ENCODE peak calls at places on chromosomes 12 and 14, in seven cellular contexts. O, I, C, Q, W, H and G are unnamed samples.

GRCh38 chr14:69845787-69846186 is 33.4 kb upstream of the SMOC1 start:
- DNase-seq in I (no peak), O (no peak), W (no peak), C (no peak), H (no peak), Q (peak; percentile 73), G (no peak)

GRCh38 chr12:108980831-108981618 is 39.8 kb downstream of the SVOP start:
- DNase-seq in Q (no peak), O (no peak), C (no peak), W (no peak), H (no peak), I (no peak), G (peak; percentile 4)

GRCh38 chr14:50225974-50226297 is 5.4 kb downstream of the SOS2 start:
- DNase-seq in O (peak; percentile 15), W (no peak), C (no peak), I (no peak), H (peak; percentile 18), Q (no peak), G (no peak)

GRCh38 chr12:131872154-131873046 is 22.0 kb upstream of the ULK1 start:
- DNase-seq in C (no peak), O (no peak), H (no peak), Q (peak; percentile 89), I (no peak), W (peak; percentile 17), G (peak; percentile 98)

GRCh38 chr14:44626423-44626822 is 119.3 kb upstream of the FSCB start:
- DNase-seq in C (no peak), W (no peak), H (no peak), Q (no peak), O (no peak), I (no peak), G (no peak)

GRCh38 chr12:59113831-59114273 is 193.5 kb upstream of the LRIG3 start:
- DNase-seq in H (no peak), W (peak; percentile 65), C (no peak), I (peak; percentile 48), Q (peak; percentile 81), O (peak; percentile 27), G (peak; percentile 63)

GRCh38 chr14:92471919-92472318 is 41.7 kb upstream of the RIN3 start:
- DNase-seq in W (peak; percentile 33), H (no peak), I (peak; percentile 31), Q (peak; percentile 86), C (no peak), O (no peak), G (peak; percentile 95)

GRCh38 chr12:132349501-132350131 is 20.2 kb upstream of the GALNT9 start:
- DNase-seq in Q (no peak), I (no peak), C (no peak), O (no peak), W (no peak), H (no peak), G (no peak)

GRCh38 chr14:19801118-19801464 is 2.5 kb upstream of the OR4N2 start:
- DNase-seq in W (no peak), C (no peak), I (no peak), O (no peak), H (no peak), Q (no peak), G (no peak)

GRCh38 chr12:30939234-30939633 is 12.7 kb downstream of the TSPAN11 start:
- DNase-seq in W (no peak), O (no peak), C (no peak), H (no peak), Q (peak; percentile 14), I (no peak), G (no peak)

GRCh38 chr12:119308743-119309456 is 25.6 kb upstream of the CCDC60 start:
- DNase-seq in Q (no peak), O (no peak), W (no peak), C (no peak), I (no peak), H (no peak), G (no peak)

GRCh38 chr14:49997991-49998390 is 105.1 kb downstream of the ARF6 start:
- DNase-seq in I (no peak), Q (no peak), H (no peak), W (no peak), C (no peak), O (no peak), G (no peak)

GRCh38 chr12:113955109-113955970 is 10.8 kb downstream of the RBM19 start:
- DNase-seq in I (no peak), H (no peak), W (no peak), O (no peak), Q (peak; percentile 37), C (no peak), G (peak; percentile 9)

GRCh38 chr12:64104376-64104775 is 117.7 kb downstream of the KICS2 start:
- DNase-seq in Q (peak; percentile 33), C (no peak), O (no peak), I (peak; percentile 46), W (no peak), H (no peak), G (peak; percentile 48)

GRCh38 chr14:37903561-37904191 is 304.0 kb upstream of the SSTR1 start:
- DNase-seq in I (no peak), C (no peak), W (peak; percentile 9), Q (peak; percentile 51), H (peak; percentile 46), O (peak; percentile 10), G (peak; percentile 38)

GRCh38 chr12:6337958-6338406 is 3.9 kb downstream of the TNFRSF1A start:
- DNase-seq in W (no peak), Q (no peak), O (no peak), H (no peak), C (no peak), I (no peak), G (no peak)

GRCh38 chr14:39169541-39169900 is 612 bp downstream of the TRAPPC6B start:
- DNase-seq in Q (no peak), C (no peak), I (no peak), O (no peak), W (no peak), H (no peak), G (no peak)

GRCh38 chr14:94110552-94111181 is at the start of gene IFI27:
- DNase-seq in C (no peak), Q (peak; percentile 86), I (peak; percentile 86), H (no peak), O (peak; percentile 48), W (no peak), G (peak; percentile 41)